ENCODE peak calls at places on chromosomes 7 and 10, in four cellular contexts. K is NCI-H69, O is head of caudate nucleus, U is A172. Y is an unnamed sample.

GRCh38 chr7:150479023-150479716 is 28.7 kb downstream of the GIMAP8 start:
- DNase-seq in K (no peak), O (no peak), U (no peak), Y (no peak)

GRCh38 chr7:116162992-116163391 is 47.3 kb upstream of the TES start:
- DNase-seq in K (peak; percentile 12), O (no peak), U (no peak), Y (no peak)

GRCh38 chr7:29322023-29322712 is 127.6 kb downstream of the CHN2 start:
- DNase-seq in K (peak; percentile 60), O (no peak), U (no peak), Y (no peak)

GRCh38 chr7:159156436-159157245 is 12.0 kb upstream of the VIPR2 start:
- DNase-seq in K (no peak), O (no peak), U (no peak), Y (no peak)

GRCh38 chr10:45555789-45556188 is 116.8 kb downstream of the ZFAND4 start:
- DNase-seq in K (no peak), O (no peak), U (no peak), Y (no peak)

GRCh38 chr10:123614888-123615287 is 51.3 kb upstream of the GPR26 start:
- DNase-seq in K (no peak), O (peak; percentile 60), U (peak; percentile 14), Y (peak; percentile 52)

GRCh38 chr10:110566472-110567200 is 859 bp upstream of the SMC3 start:
- DNase-seq in K (peak; percentile 36), O (no peak), U (peak; percentile 43), Y (peak; percentile 57)

GRCh38 chr10:52146766-52147165 is 167.3 kb upstream of the DKK1 start:
- DNase-seq in K (peak; percentile 21), O (no peak), U (no peak), Y (peak; percentile 60)

GRCh38 chr10:59991661-59992060 is 85.3 kb upstream of the CCDC6 start:
- DNase-seq in K (peak; percentile 91), O (peak; percentile 68), U (peak; percentile 59), Y (peak; percentile 83)

GRCh38 chr7:137682596-137682995 is 164.2 kb downstream of the DGKI start:
- DNase-seq in K (no peak), O (no peak), U (peak; percentile 10), Y (peak; percentile 99)

GRCh38 chr7:534075-534474 is 14.4 kb upstream of the PDGFA start:
- DNase-seq in K (no peak), O (no peak), U (no peak), Y (no peak)

GRCh38 chr7:71885487-71885886 is 526.7 kb downstream of the CALN1 start:
- DNase-seq in K (no peak), O (no peak), U (no peak), Y (no peak)

GRCh38 chr7:16129431-16130126 is 291.8 kb downstream of the CRPPA start:
- DNase-seq in K (no peak), O (no peak), U (peak; percentile 46), Y (peak; percentile 96)

GRCh38 chr7:1357601-1358271 is 101.5 kb downstream of the MICALL2 start:
- DNase-seq in K (peak; percentile 63), O (no peak), U (no peak), Y (no peak)

GRCh38 chr7:12066561-12066960 is 144.5 kb upstream of the TMEM106B start:
- DNase-seq in K (peak; percentile 29), O (no peak), U (peak; percentile 71), Y (peak; percentile 48)

GRCh38 chr7:132102942-132103341 is 473.3 kb downstream of the PLXNA4 start:
- DNase-seq in K (no peak), O (peak; percentile 56), U (no peak), Y (no peak)

GRCh38 chr10:124678566-124679240 is 65.5 kb downstream of the FAM53B start:
- DNase-seq in K (no peak), O (no peak), U (no peak), Y (no peak)

GRCh38 chr10:36053271-36053670 is 411.2 kb upstream of the FZD8 start:
- DNase-seq in K (no peak), O (no peak), U (no peak), Y (no peak)

GRCh38 chr7:156169474-156170370 is 357.5 kb upstream of the SHH start:
- DNase-seq in K (no peak), O (no peak), U (no peak), Y (no peak)

GRCh38 chr10:48309711-48310226 is 3.3 kb downstream of the MAPK8 start:
- DNase-seq in K (peak; percentile 21), O (no peak), U (peak; percentile 70), Y (peak; percentile 92)

GRCh38 chr7:106779877-106780276 is 85.2 kb upstream of the PIK3CG start:
- DNase-seq in K (peak; percentile 19), O (no peak), U (peak; percentile 21), Y (peak; percentile 5)

GRCh38 chr10:110615057-110615630 is 29.0 kb upstream of the RBM20 start:
- DNase-seq in K (peak; percentile 59), O (no peak), U (no peak), Y (no peak)

GRCh38 chr7:29243777-29244655 is 49.4 kb downstream of the CHN2 start:
- DNase-seq in K (peak; percentile 55), O (no peak), U (no peak), Y (no peak)

GRCh38 chr7:18196638-18197037 is 169.0 kb upstream of the PRPS1L1 start:
- DNase-seq in K (no peak), O (no peak), U (no peak), Y (no peak)

GRCh38 chr7:41039386-41040315 is 663.2 kb downstream of the INHBA start:
- DNase-seq in K (no peak), O (no peak), U (no peak), Y (no peak)

GRCh38 chr10:46524471-46525176 is 31.8 kb downstream of the GPRIN2 start:
- DNase-seq in K (no peak), O (peak; percentile 36), U (peak; percentile 76), Y (peak; percentile 68)

GRCh38 chr7:134694299-134694698 is 47.6 kb downstream of the BPGM start:
- DNase-seq in K (peak; percentile 7), O (no peak), U (no peak), Y (no peak)

GRCh38 chr7:40717242-40717641 is 582.4 kb downstream of the SUGCT start:
- DNase-seq in K (peak; percentile 84), O (no peak), U (peak; percentile 94), Y (peak; percentile 37)

GRCh38 chr7:79287976-79288375 is 165.5 kb downstream of the MAGI2 start:
- DNase-seq in K (peak; percentile 57), O (no peak), U (no peak), Y (no peak)

GRCh38 chr7:19378340-19378704 is 233.1 kb upstream of the FERD3L start:
- DNase-seq in K (peak; percentile 93), O (no peak), U (no peak), Y (no peak)

GRCh38 chr7:36040679-36041078 is 112.4 kb upstream of the EEPD1 start:
- DNase-seq in K (no peak), O (no peak), U (peak; percentile 40), Y (no peak)

GRCh38 chr7:102208826-102209225 is 77.8 kb upstream of the SH2B2 start:
- DNase-seq in K (peak; percentile 10), O (peak; percentile 52), U (no peak), Y (no peak)

GRCh38 chr10:4459531-4459930 is 366.5 kb upstream of the AKR1E2 start:
- DNase-seq in K (no peak), O (no peak), U (no peak), Y (no peak)

GRCh38 chr7:155637155-155637554 is 7.3 kb upstream of the RBM33 start:
- DNase-seq in K (no peak), O (no peak), U (no peak), Y (no peak)

GRCh38 chr7:157080111-157080730 is 58.5 kb upstream of the UBE3C start:
- DNase-seq in K (no peak), O (no peak), U (peak; percentile 3), Y (no peak)

GRCh38 chr7:76364198-76364584 is 5.4 kb upstream of the YWHAG start:
- DNase-seq in K (no peak), O (no peak), U (peak; percentile 90), Y (no peak)

GRCh38 chr7:66353547-66353946 is 148.4 kb downstream of the TPST1 start:
- DNase-seq in K (no peak), O (no peak), U (no peak), Y (no peak)